ENCODE peak calls at places on chromosome 21, in five cellular contexts. One of them, this sample, is unnamed.
A peak's percentile ranks its signal among the peaks of the same experiment; 100 is the strongest.

GRCh38 chr21:36788116-36788515 is 89.2 kb downstream of the SIM2 start:
- DNase-seq in Peyer's patch: no peak
- DNase-seq in adrenal gland: no peak
- DNase-seq in heart left ventricle: no peak
- DNase-seq in sigmoid colon: no peak
- DNase-seq in this sample: no peak

GRCh38 chr21:26966978-26967913 is at the start of gene ADAMTS5:
- DNase-seq in Peyer's patch: no peak
- DNase-seq in adrenal gland: no peak
- DNase-seq in heart left ventricle: peak; percentile 61
- DNase-seq in sigmoid colon: peak; percentile 77
- DNase-seq in this sample: peak; percentile 59

GRCh38 chr21:39648879-39649278 is 36.1 kb downstream of the B3GALT5 start:
- DNase-seq in Peyer's patch: no peak
- DNase-seq in adrenal gland: no peak
- DNase-seq in heart left ventricle: no peak
- DNase-seq in sigmoid colon: no peak
- DNase-seq in this sample: no peak

GRCh38 chr21:29213513-29214385 is 83.3 kb downstream of the MAP3K7CL start:
- DNase-seq in Peyer's patch: no peak
- DNase-seq in adrenal gland: no peak
- DNase-seq in heart left ventricle: no peak
- DNase-seq in sigmoid colon: no peak
- DNase-seq in this sample: no peak

GRCh38 chr21:28066051-28066450 is 926.6 kb downstream of the LTN1 start:
- DNase-seq in Peyer's patch: no peak
- DNase-seq in adrenal gland: no peak
- DNase-seq in heart left ventricle: no peak
- DNase-seq in sigmoid colon: no peak
- DNase-seq in this sample: no peak

GRCh38 chr21:29372063-29372802 is 73.5 kb downstream of the BACH1 start:
- DNase-seq in Peyer's patch: peak; percentile 53
- DNase-seq in adrenal gland: peak; percentile 71
- DNase-seq in heart left ventricle: peak; percentile 35
- DNase-seq in sigmoid colon: peak; percentile 64
- DNase-seq in this sample: peak; percentile 34

GRCh38 chr21:28823464-28823863 is 169.2 kb downstream of the LTN1 start:
- DNase-seq in Peyer's patch: no peak
- DNase-seq in adrenal gland: no peak
- DNase-seq in heart left ventricle: no peak
- DNase-seq in sigmoid colon: no peak
- DNase-seq in this sample: no peak

GRCh38 chr21:21216013-21216412 is 217.8 kb downstream of the NCAM2 start:
- DNase-seq in Peyer's patch: no peak
- DNase-seq in adrenal gland: no peak
- DNase-seq in heart left ventricle: no peak
- DNase-seq in sigmoid colon: no peak
- DNase-seq in this sample: no peak

GRCh38 chr21:44334637-44335030 is 4.6 kb downstream of the CFAP410 start:
- DNase-seq in Peyer's patch: no peak
- DNase-seq in adrenal gland: no peak
- DNase-seq in heart left ventricle: no peak
- DNase-seq in sigmoid colon: no peak
- DNase-seq in this sample: no peak

GRCh38 chr21:38679531-38679930 is 126.2 kb upstream of the ETS2 start:
- DNase-seq in Peyer's patch: no peak
- DNase-seq in adrenal gland: no peak
- DNase-seq in heart left ventricle: no peak
- DNase-seq in sigmoid colon: no peak
- DNase-seq in this sample: no peak

GRCh38 chr21:37184784-37185593 is 82.1 kb downstream of the VPS26C start:
- DNase-seq in Peyer's patch: no peak
- DNase-seq in adrenal gland: no peak
- DNase-seq in heart left ventricle: no peak
- DNase-seq in sigmoid colon: no peak
- DNase-seq in this sample: no peak

GRCh38 chr21:35268817-35269216 is 219.7 kb upstream of the RUNX1 start:
- DNase-seq in Peyer's patch: no peak
- DNase-seq in adrenal gland: no peak
- DNase-seq in heart left ventricle: no peak
- DNase-seq in sigmoid colon: no peak
- DNase-seq in this sample: no peak

GRCh38 chr21:35268261-35268660 is 219.2 kb upstream of the RUNX1 start:
- DNase-seq in Peyer's patch: no peak
- DNase-seq in adrenal gland: no peak
- DNase-seq in heart left ventricle: no peak
- DNase-seq in sigmoid colon: no peak
- DNase-seq in this sample: no peak

GRCh38 chr21:35265170-35265877 is 216.2 kb upstream of the RUNX1 start:
- DNase-seq in Peyer's patch: no peak
- DNase-seq in adrenal gland: no peak
- DNase-seq in heart left ventricle: no peak
- DNase-seq in sigmoid colon: no peak
- DNase-seq in this sample: no peak

GRCh38 chr21:35266546-35266945 is 217.4 kb upstream of the RUNX1 start:
- DNase-seq in Peyer's patch: no peak
- DNase-seq in adrenal gland: no peak
- DNase-seq in heart left ventricle: no peak
- DNase-seq in sigmoid colon: no peak
- DNase-seq in this sample: no peak
- H3K27ac ChIP-seq in Peyer's patch: no peak overlapping the region
- H3K27ac ChIP-seq in adrenal gland: no peak overlapping the region
- H3K27ac ChIP-seq in heart left ventricle: no peak overlapping the region
- H3K27ac ChIP-seq in sigmoid colon: no peak overlapping the region
- H3K27ac ChIP-seq in this sample: no peak overlapping the region

DNA sequence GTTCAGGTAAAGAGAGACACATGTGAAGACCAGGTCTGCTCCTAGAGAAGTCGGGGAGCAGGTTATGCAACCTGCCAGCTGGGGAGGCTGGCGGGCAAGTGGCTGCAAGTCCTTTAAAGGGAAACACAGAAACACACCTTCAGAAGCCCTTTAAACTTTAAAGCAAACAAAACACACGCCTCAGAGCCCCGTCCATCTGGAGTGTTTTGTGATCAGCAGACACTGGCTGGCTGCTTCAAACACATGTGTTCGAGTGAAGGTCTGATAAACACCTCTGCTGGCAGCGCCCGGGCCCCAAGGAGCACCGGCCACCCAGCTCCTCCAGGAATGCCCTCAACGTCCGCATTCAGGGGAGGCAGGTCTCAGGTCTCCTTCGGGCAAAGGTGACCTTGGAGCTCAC is 15.2 kb downstream of the RIPK4 start:
- DNase-seq in Peyer's patch: no peak
- DNase-seq in adrenal gland: no peak
- DNase-seq in heart left ventricle: peak; percentile 16
- DNase-seq in sigmoid colon: no peak
- DNase-seq in this sample: no peak
- H3K4me1 ChIP-seq in Peyer's patch: no peaks in the 10 kb centered on the region
- H3K4me1 ChIP-seq in adrenal gland: no peaks in the 10 kb centered on the region
- H3K4me1 ChIP-seq in heart left ventricle: no peaks in the 10 kb centered on the region
- H3K4me1 ChIP-seq in sigmoid colon: no peaks in the 10 kb centered on the region
- H3K4me1 ChIP-seq in this sample: no peaks in the 10 kb centered on the region

DNA sequence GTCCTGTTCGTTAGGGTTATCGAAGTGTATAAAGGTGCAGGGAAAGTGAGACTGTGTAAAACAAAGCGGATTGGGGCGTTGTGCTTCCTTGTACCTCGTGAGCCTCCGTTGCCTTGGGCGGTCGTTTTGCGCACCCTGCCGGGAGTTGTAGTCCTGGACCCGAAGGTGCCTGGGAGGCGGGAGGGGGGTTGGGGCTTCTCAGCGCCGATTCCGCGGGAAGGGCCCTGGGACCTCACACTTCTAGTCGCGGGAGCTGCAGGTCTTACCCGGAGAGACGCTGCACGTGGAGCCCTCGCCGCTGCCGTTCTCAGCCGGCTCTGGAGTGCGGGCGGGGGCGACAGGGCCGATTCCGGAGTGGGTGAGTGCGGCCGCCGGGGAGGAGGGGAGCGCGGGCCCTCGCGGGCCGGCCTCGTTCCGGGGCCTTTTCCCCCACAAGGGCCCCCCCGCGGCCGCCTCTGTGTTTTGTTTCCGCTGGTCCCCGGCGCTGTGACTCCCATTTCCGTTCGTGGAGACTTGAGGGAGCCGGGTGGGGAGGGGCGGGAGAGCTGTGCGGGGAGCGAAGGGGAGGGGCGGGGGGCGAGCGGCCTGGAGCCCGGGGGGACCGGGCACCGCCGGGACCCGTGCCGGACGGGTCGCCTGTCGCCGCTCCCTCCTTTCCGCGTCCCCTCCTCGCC is 586 bp downstream of the GABPA start:
- DNase-seq in Peyer's patch: peak; percentile 90
- DNase-seq in adrenal gland: peak; percentile 95
- DNase-seq in heart left ventricle: peak; percentile 95
- DNase-seq in sigmoid colon: peak; percentile 96
- DNase-seq in this sample: peak; percentile 90
- TF ChIP-seq POLR2A in Peyer's patch: peak; percentile 44
- TF ChIP-seq POLR2A in adrenal gland: no peak
- TF ChIP-seq POLR2A in heart left ventricle: no peak
- TF ChIP-seq POLR2A in sigmoid colon: no peak
- TF ChIP-seq POLR2A in this sample: peak; percentile 46

GRCh38 chr21:31713115-31713514 is 18.8 kb downstream of the SCAF4 start:
- DNase-seq in Peyer's patch: no peak
- DNase-seq in adrenal gland: no peak
- DNase-seq in heart left ventricle: no peak
- DNase-seq in sigmoid colon: no peak
- DNase-seq in this sample: no peak

GRCh38 chr21:31710586-31710985 is 21.3 kb downstream of the SCAF4 start:
- DNase-seq in Peyer's patch: no peak
- DNase-seq in adrenal gland: no peak
- DNase-seq in heart left ventricle: no peak
- DNase-seq in sigmoid colon: no peak
- DNase-seq in this sample: no peak

GRCh38 chr21:31711326-31711725 is 20.6 kb downstream of the SCAF4 start:
- DNase-seq in Peyer's patch: no peak
- DNase-seq in adrenal gland: no peak
- DNase-seq in heart left ventricle: no peak
- DNase-seq in sigmoid colon: no peak
- DNase-seq in this sample: no peak

GRCh38 chr21:31713973-31714740 is 17.8 kb downstream of the SCAF4 start:
- DNase-seq in Peyer's patch: no peak
- DNase-seq in adrenal gland: no peak
- DNase-seq in heart left ventricle: no peak
- DNase-seq in sigmoid colon: no peak
- DNase-seq in this sample: no peak

DNA sequence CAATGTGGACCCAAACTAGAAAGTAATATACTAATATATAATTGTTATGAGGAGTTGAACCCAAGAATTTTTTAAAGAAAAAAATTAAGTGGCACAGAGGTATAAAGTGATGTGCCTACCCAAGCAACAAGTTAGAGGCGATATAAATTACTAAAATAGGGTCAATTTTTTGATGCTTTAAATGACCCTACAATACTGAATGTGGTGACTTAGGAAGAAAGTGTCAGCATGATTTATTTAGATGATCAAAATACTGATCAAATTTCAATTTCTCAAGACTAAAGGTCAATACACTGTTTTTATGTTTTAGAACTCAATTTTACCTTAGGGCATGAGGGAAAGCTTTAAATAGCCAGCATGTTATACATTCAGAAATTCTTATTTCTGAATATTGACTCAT is 20.2 kb downstream of the SCAF4 start:
- DNase-seq in Peyer's patch: no peak
- DNase-seq in adrenal gland: no peak
- DNase-seq in heart left ventricle: no peak
- DNase-seq in sigmoid colon: no peak
- DNase-seq in this sample: no peak
- H3K27ac ChIP-seq in Peyer's patch: no peak overlapping the region
- H3K27ac ChIP-seq in adrenal gland: no peak overlapping the region
- H3K27ac ChIP-seq in heart left ventricle: no peak overlapping the region
- H3K27ac ChIP-seq in sigmoid colon: no peak overlapping the region
- H3K27ac ChIP-seq in this sample: no peak overlapping the region

GRCh38 chr21:43295016-43295958 is 126.5 kb downstream of the CRYAA start:
- DNase-seq in Peyer's patch: no peak
- DNase-seq in adrenal gland: no peak
- DNase-seq in heart left ventricle: peak; percentile 15
- DNase-seq in sigmoid colon: no peak
- DNase-seq in this sample: no peak
- H3K4me1 ChIP-seq in Peyer's patch: no peaks in the 10 kb centered on the region
- H3K4me1 ChIP-seq in adrenal gland: no peaks in the 10 kb centered on the region
- H3K4me1 ChIP-seq in heart left ventricle: no peaks in the 10 kb centered on the region
- H3K4me1 ChIP-seq in sigmoid colon: no peaks in the 10 kb centered on the region
- H3K4me1 ChIP-seq in this sample: no peaks in the 10 kb centered on the region

DNA sequence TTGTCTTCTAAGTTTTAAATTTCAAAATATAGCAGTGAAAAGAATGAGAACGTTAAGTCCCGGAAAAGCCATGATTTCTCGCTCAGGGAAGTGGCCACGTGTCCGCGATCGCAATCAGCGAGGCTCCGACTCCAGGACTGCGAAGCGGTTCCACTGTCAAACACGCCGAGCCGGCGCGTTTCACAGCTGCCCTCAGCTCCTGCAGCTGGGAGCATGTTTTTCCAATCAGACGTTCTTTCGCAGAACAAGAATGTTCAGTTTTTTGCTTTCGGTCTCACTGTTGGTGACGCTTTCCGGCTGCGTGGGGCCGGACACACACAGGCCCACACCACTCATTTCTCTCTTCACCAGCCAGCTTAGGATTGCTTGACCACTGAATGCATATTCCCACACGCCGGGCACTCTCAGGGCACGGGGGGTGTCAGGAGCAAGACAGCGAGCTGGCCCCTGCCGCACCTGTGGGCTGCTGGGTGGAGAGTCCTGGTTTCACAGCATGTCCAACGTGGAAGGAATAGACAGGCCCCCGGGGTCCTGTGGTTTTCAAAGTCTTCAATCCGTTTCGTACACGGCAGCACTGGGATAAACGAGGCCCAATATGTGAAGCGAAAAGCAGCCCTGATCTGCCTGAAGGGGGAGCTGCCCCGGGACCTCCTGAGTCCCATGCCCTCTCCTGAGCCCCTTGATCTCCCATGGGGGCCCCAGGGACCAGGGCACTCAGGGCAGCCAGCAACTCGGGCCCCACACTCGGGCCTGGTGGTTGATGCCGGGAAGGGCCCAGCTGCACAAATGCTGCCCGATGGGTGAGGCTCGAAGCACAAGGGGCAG is 47.3 kb upstream of the COL18A1 start:
- DNase-seq in Peyer's patch: no peak
- DNase-seq in adrenal gland: no peak
- DNase-seq in heart left ventricle: peak; percentile 74
- DNase-seq in sigmoid colon: peak; percentile 91
- DNase-seq in this sample: peak; percentile 30
- TF ChIP-seq POLR2A in Peyer's patch: no peak
- TF ChIP-seq POLR2A in adrenal gland: no peak
- TF ChIP-seq POLR2A in heart left ventricle: no peak
- TF ChIP-seq POLR2A in sigmoid colon: no peak
- TF ChIP-seq POLR2A in this sample: peak; percentile 19

This sample was measured in gastrocnemius medialis.